ENCODE peak calls at places on chromosomes 4 and X, in four cellular contexts. R, V, K and G are unnamed samples.

GRCh38 chr4:111500871-111501270 is 644.4 kb upstream of the FAM241A start:
- DNase-seq in R (no peak), V (no peak), K (no peak), G (no peak)

GRCh38 chr4:68176500-68176899 is 46.8 kb upstream of the TMPRSS11F start:
- DNase-seq in R (no peak), V (peak; percentile 3), K (no peak), G (no peak)

GRCh38 chr4:174058846-174059245 is 224.6 kb downstream of the FBXO8 start:
- DNase-seq in R (no peak), V (peak; percentile 71), K (no peak), G (no peak)

GRCh38 chr4:1170156-1170804 is 2.1 kb downstream of the SPON2 start:
- DNase-seq in R (no peak), V (no peak), K (no peak), G (no peak)

GRCh38 chr4:121555315-121556107 is 141.3 kb downstream of the ANXA5 start:
- DNase-seq in R (no peak), V (peak; percentile 2), K (no peak), G (no peak)

GRCh38 chr4:7907142-7907541 is 32.5 kb downstream of the AFAP1 start:
- DNase-seq in R (no peak), V (no peak), K (no peak), G (no peak)

GRCh38 chrX:120452131-120452530 is 17.0 kb downstream of the LAMP2 start:
- DNase-seq in R (peak; percentile 4), V (peak; percentile 48), K (no peak), G (peak; percentile 3)

GRCh38 chr4:13933163-13933562 is 305.6 kb upstream of the BOD1L1 start:
- DNase-seq in R (no peak), V (peak; percentile 66), K (no peak), G (no peak)

GRCh38 chrX:136623400-136623799 is 24.6 kb upstream of the CD40LG start:
- DNase-seq in R (no peak), V (no peak), K (no peak), G (no peak)

GRCh38 chrX:74606799-74607198 is 7.6 kb downstream of the RLIM start:
- DNase-seq in R (no peak), V (no peak), K (no peak), G (no peak)

GRCh38 chrX:68830486-68831404 is 1.9 kb downstream of the EFNB1 start:
- DNase-seq in R (no peak), V (no peak), K (no peak), G (no peak)

GRCh38 chr4:156805696-156806095 is 165.9 kb downstream of the PDGFC start:
- DNase-seq in R (peak; percentile 20), V (no peak), K (peak; percentile 26), G (no peak)

GRCh38 chrX:47885501-47885900 is 48.8 kb downstream of the ZNF81 start:
- DNase-seq in R (no peak), V (no peak), K (no peak), G (no peak)

GRCh38 chrX:133394765-133395164 is 20.5 kb downstream of the GPC4 start:
- DNase-seq in R (no peak), V (no peak), K (no peak), G (no peak)

GRCh38 chrX:56233682-56234081 is 1.5 kb downstream of the KLF8 start:
- DNase-seq in R (no peak), V (peak; percentile 38), K (peak; percentile 19), G (peak; percentile 88)

GRCh38 chrX:73289039-73289438 is 74.4 kb upstream of the NAP1L2 start:
- DNase-seq in R (no peak), V (no peak), K (no peak), G (peak; percentile 0)
- TF ChIP-seq CTCF in R (no peak), V (no peak), K (no peak), G (no peak)

GRCh38 chr4:146193628-146194027 is 18.1 kb downstream of the LSM6 start:
- DNase-seq in R (no peak), V (no peak), K (no peak), G (no peak)

GRCh38 chr4:146186556-146186955 is 11.0 kb downstream of the LSM6 start:
- DNase-seq in R (no peak), V (no peak), K (no peak), G (no peak)

GRCh38 chr4:146194212-146194611 is 18.7 kb downstream of the LSM6 start:
- DNase-seq in R (no peak), V (no peak), K (no peak), G (no peak)

GRCh38 chr4:146190393-146190910 is 14.9 kb downstream of the LSM6 start:
- DNase-seq in R (no peak), V (no peak), K (no peak), G (no peak)

GRCh38 chr4:146192060-146192459 is 16.5 kb downstream of the LSM6 start:
- DNase-seq in R (no peak), V (peak; percentile 6), K (no peak), G (no peak)
- TF ChIP-seq CTCF in R (no peak), V (peak; percentile 11), K (no peak), G (no peak)

GRCh38 chr4:122712782-122713181 is 19.7 kb upstream of the BBS12 start:
- DNase-seq in R (no peak), V (no peak), K (no peak), G (no peak)
- TF ChIP-seq CTCF in R (no peak), V (no peak), K (no peak), G (no peak)

DNA sequence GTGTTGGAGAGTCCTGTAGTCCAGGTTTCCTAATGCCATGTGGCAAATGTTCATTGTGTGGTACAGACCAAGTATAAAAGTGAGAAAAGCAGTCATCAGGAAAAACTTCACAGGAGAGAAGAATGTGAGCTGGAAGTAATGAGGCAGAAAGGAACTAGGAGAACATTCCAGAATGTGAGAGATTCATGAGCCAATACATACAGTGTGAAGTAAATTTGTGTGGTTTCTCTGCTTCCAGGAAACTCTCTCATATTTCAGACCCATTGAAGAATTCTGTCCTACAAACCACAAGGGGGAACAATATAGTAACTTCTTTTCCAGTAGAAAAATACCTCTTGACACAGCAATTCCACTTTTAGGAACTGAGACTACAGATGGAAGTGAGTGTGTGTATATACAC is 136.5 kb downstream of the RNF150 start:
- DNase-seq in R (no peak), V (peak; percentile 40), K (no peak), G (no peak)
- TF ChIP-seq CTCF in R (no peak), V (no peak), K (no peak), G (no peak)

DNA sequence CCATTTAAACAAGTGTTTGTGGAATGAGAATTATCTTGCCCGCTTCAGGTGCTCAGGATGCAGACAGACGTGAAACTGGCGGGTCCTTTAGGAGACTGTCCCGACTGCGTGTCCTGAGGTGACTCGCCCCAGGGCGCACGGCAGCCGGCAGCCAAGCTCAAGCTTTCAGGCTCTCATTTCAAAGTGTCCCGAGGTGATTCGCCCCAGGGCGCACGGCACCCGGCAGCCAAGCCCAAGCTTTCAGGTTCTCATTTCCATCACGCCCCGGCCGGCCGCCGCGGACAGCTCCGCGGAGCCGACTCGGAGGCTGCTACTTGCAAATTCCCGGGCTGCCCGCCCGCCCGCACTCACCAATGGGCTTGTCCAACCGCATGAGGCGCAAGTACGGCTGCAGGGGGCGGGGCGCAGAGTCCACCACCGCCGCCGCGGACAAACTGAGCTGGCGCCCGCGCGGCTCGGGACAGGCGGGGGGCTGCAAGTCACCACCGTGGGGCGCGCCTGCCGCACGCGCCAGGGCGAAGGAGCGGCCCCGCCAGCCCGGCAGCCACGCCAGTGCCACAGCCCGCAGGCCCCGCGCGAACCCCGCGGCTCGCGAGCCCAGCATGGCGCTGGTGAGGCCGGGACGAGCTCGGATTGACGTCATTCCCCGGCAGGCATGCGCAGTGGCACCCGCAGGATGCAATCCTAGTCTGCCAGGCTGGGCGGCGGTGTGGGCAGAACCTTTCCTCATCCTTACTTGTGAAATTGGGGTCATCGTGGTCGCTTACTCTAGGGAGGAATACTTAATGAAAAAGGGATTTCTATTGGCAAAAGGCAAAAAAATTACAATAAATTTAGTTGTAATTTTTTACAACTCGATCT is at the start of gene COQ2:
- DNase-seq in R (peak; percentile 96), V (peak; percentile 98), K (peak; percentile 98), G (peak; percentile 94)
- TF ChIP-seq CTCF in R (peak; percentile 48), V (peak; percentile 4), K (peak; percentile 44), G (peak; percentile 22)

GRCh38 chr4:46715468-46715867 is 193.6 kb downstream of the COX7B2 start:
- DNase-seq in R (no peak), V (no peak), K (no peak), G (no peak)
- TF ChIP-seq CTCF in R (no peak), V (no peak), K (no peak), G (no peak)

DNA sequence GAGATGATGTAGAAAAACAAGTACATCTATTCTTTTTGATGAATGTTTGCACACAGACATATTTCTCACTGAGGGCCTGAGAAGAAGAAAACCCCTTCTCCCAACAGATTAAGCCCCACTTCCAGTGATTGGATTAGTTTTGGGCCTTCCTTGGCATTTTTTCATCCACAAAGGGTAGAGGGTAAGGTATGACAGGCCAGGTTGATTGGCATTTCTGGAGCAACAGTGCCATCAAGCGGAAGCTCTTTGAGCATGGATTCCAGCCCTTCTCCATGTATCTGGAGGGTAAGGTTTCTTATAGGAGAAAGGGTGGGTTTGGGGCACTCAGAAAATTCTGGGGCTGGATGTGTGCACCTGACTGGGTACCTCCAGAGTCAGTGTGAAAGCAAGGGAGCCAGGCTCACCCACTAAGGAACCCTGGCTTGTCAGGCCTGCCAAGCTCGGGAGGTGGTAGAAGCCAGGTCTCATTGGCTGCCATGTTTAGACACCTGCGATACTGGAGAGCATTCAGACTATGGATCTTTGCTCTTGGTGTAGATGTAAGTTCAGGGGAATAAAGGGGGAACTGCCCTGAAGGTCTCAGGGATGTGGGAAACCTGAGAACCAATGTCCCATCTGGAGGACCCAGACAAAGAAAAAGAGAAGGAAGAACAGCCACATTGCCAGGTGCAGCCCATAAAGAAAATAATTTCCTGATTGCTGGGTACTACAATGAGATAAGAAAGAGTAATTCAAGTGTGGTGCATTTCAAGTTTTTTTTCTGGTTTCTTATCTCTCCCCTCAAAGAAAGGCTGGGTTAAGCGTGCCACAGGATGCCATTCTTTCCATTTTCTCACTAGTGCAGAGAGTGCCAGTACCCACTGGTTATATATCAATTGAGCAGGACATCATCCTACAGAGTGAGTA is 222.3 kb upstream of the AGTR2 start:
- DNase-seq in R (no peak), V (no peak), K (no peak), G (no peak)
- TF ChIP-seq CTCF in R (no peak), V (no peak), K (no peak), G (no peak)

DNA sequence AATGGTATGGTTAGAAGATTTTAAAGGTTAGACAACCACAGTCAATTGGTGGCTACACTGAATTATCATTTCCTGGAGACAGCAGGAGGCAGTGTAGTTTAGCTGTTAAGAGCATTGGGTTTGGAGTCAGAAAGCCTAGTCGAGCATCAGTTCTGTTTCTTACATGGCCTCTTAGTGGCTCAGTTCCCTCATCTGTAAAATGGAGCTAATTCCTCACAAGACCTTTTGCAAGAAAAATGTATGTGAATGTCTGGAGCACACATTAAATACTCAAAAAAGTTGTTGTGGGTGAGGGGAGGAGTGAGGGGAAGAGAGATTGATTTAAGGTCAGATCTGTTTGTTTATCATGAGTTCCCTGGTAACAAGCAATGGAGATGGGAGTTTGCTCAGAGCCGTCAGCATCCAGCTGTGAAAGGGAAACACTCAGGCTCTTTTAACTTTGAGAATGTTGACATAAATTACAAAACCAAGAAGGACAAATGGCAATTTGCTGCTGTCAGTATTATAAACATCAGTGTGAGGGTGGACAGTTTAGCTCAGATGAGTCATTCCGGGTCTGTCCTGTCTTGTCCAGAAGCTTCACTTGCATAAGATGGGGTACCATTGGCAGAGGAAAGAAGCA is 98.2 kb upstream of the PGRMC2 start:
- DNase-seq in R (peak; percentile 80), V (peak; percentile 58), K (no peak), G (peak; percentile 16)
- TF ChIP-seq CTCF in R (no peak), V (peak; percentile 22), K (no peak), G (no peak)